ENCODE peak calls at places on chromosomes 16 and 17, in seven cellular contexts. Z is thyroid gland, B is skeletal muscle cell, L is SJCRH30, G is astrocyte, S is transverse colon, C is fibroblast of the aortic adventitia. T is an unnamed sample.

GRCh38 chr17:34242553-34242952 is 12.5 kb upstream of the CCL2 start:
- DNase-seq in S (no peak), Z (no peak), C (no peak), B (no peak), L (no peak), G (no peak), T (no peak)

GRCh38 chr16:66925322-66925840 is at the start of gene RRAD:
- DNase-seq in B (no peak), S (peak), G (no peak), L (no peak), Z (no peak), C (peak), T (no peak)

GRCh38 chr17:78812849-78813248 is 27.8 kb downstream of the USP36 start:
- DNase-seq in G (no peak), L (no peak), S (no peak), B (no peak), Z (no peak), C (peak), T (no peak)

GRCh38 chr17:77610980-77611641 is 347.4 kb upstream of the TNRC6C start:
- DNase-seq in C (peak), B (no peak), Z (no peak), S (no peak), G (no peak), L (no peak), T (no peak)

GRCh38 chr16:82638095-82638798 is 11.5 kb downstream of the CDH13 start:
- DNase-seq in Z (no peak), C (peak), S (no peak), B (peak), G (peak), L (no peak), T (peak)

GRCh38 chr17:29682054-29682453 is 59.3 kb upstream of the CORO6 start:
- DNase-seq in L (peak), G (no peak), C (no peak), S (no peak), Z (no peak), B (no peak), T (no peak)

GRCh38 chr16:81700071-81700779 is 78.9 kb upstream of the PLCG2 start:
- DNase-seq in B (no peak), L (no peak), Z (no peak), G (peak), S (no peak), C (no peak), T (no peak)

GRCh38 chr16:28822520-28823290 is at the start of gene ATXN2L:
- DNase-seq in L (peak), C (peak), B (peak), Z (peak), S (peak), G (peak), T (peak)

GRCh38 chr16:87897563-87898505 is 28.5 kb upstream of the SLC7A5 start:
- DNase-seq in C (no peak), S (no peak), G (no peak), Z (no peak), L (no peak), B (no peak), T (no peak)

GRCh38 chr17:50620237-50620636 is 14.4 kb upstream of the ABCC3 start:
- DNase-seq in C (no peak), G (no peak), S (no peak), L (no peak), B (no peak), Z (no peak), T (no peak)

GRCh38 chr16:4404967-4405696 is 11.3 kb downstream of the CORO7 start:
- DNase-seq in C (no peak), S (no peak), G (no peak), Z (no peak), L (no peak), B (no peak), T (no peak)

GRCh38 chr16:67301080-67301757 is 21.9 kb downstream of the PLEKHG4 start:
- DNase-seq in Z (peak), L (peak), S (no peak), G (no peak), C (peak), B (no peak), T (no peak)

GRCh38 chr17:73432624-73433190 is 120.9 kb upstream of the CDC42EP4 start:
- DNase-seq in Z (no peak), C (no peak), B (no peak), S (no peak), L (no peak), G (no peak), T (no peak)

GRCh38 chr17:57466042-57466471 is 209.7 kb downstream of the MSI2 start:
- DNase-seq in L (no peak), B (no peak), S (no peak), C (no peak), Z (no peak), G (no peak), T (no peak)

GRCh38 chr16:43294-43693 is 10.1 kb downstream of the POLR3K start:
- DNase-seq in G (no peak), Z (no peak), C (no peak), S (no peak), L (no peak), B (no peak), T (no peak)

GRCh38 chr16:60225541-60225940 is 1491.4 kb upstream of the GOT2 start:
- DNase-seq in S (no peak), C (no peak), B (no peak), L (no peak), Z (no peak), G (no peak), T (no peak)

GRCh38 chr17:48542956-48543853 is 1.7 kb downstream of the HOXB2 start:
- DNase-seq in G (no peak), L (peak), C (peak), Z (peak), B (no peak), S (peak), T (peak)

GRCh38 chr16:24070851-24071250 is 185.3 kb upstream of the CACNG3 start:
- DNase-seq in C (no peak), L (peak), G (peak), Z (no peak), B (no peak), S (no peak), T (no peak)

GRCh38 chr17:19409509-19409908 is 1.5 kb upstream of the RNF112 start:
- DNase-seq in C (peak), Z (no peak), B (peak), G (peak), S (no peak), L (no peak), T (peak)

GRCh38 chr17:45775576-45776011 is 8.5 kb upstream of the CRHR1 start:
- DNase-seq in C (no peak), G (no peak), S (peak), B (no peak), Z (peak), L (no peak), T (no peak)

GRCh38 chr17:28953444-28954118 is 2.3 kb upstream of the PHF12 start:
- DNase-seq in G (no peak), S (peak), B (no peak), Z (peak), C (peak), L (peak), T (peak)

GRCh38 chr17:33049781-33050414 is 58.3 kb downstream of the SPACA3 start:
- DNase-seq in S (peak), C (peak), G (peak), L (peak), B (no peak), Z (peak), T (peak)

GRCh38 chr17:34306466-34306865 is 12.8 kb upstream of the CCL8 start:
- DNase-seq in S (no peak), Z (peak), C (peak), G (peak), B (peak), L (peak), T (peak)

GRCh38 chr17:21539146-21539545 is 153.2 kb upstream of the KCNJ18 start:
- DNase-seq in S (no peak), L (no peak), G (peak), C (peak), Z (no peak), B (no peak), T (peak)

GRCh38 chr17:77836557-77837041 is 121.9 kb upstream of the TNRC6C start:
- DNase-seq in G (peak), C (peak), B (peak), L (no peak), S (no peak), Z (no peak), T (peak)

GRCh38 chr17:72164340-72164739 is 43.5 kb downstream of the SOX9 start:
- DNase-seq in C (no peak), Z (no peak), G (no peak), B (no peak), L (no peak), S (no peak), T (peak)

GRCh38 chr16:4936991-4937781 is at the start of gene PPL:
- DNase-seq in G (no peak), Z (peak), C (no peak), B (no peak), S (peak), L (no peak), T (peak)

GRCh38 chr17:43702636-43703035 is 40.9 kb upstream of the MEOX1 start:
- DNase-seq in Z (no peak), L (peak), B (no peak), S (no peak), G (no peak), C (no peak), T (no peak)

GRCh38 chr16:27759301-27759871 is 209.4 kb downstream of the KATNIP start:
- DNase-seq in B (no peak), S (no peak), G (peak), Z (no peak), C (peak), L (no peak), T (peak)

GRCh38 chr16:83968891-83969672 is 1.0 kb downstream of the NECAB2 start:
- DNase-seq in C (no peak), B (no peak), L (no peak), S (no peak), Z (no peak), G (no peak), T (no peak)
- H3K4me3 ChIP-seq in C (no peak), B (peak), L (no peak), S (no peak), Z (no peak), G (no peak), T (no peak)

DNA sequence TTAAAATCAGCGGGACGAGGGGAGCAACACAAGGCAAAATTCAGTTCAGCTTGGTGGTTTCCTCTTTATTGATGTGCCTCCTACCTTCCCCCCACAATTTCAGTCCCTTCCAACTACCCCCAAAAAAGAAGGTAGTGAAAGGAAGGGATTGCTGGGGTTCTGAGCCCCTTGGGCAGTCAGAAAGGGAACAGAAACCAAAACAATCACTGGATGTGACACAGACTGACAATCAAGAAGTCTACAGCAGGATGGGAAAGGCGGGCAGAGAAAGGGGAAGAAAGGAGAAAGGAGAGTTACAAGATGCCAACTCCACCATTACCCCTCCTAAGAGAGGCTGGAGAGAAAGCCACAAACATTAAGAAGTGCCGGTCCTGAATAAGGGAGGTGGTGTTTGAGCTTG is 1.1 kb upstream of the PHF23 start:
- DNase-seq in L (no peak), G (no peak), C (no peak), S (no peak), B (no peak), Z (no peak), T (no peak)
- H3K4me3 ChIP-seq in L (peak), G (peak), C (peak), S (peak), B (peak), Z (no peak), T (no peak)

DNA sequence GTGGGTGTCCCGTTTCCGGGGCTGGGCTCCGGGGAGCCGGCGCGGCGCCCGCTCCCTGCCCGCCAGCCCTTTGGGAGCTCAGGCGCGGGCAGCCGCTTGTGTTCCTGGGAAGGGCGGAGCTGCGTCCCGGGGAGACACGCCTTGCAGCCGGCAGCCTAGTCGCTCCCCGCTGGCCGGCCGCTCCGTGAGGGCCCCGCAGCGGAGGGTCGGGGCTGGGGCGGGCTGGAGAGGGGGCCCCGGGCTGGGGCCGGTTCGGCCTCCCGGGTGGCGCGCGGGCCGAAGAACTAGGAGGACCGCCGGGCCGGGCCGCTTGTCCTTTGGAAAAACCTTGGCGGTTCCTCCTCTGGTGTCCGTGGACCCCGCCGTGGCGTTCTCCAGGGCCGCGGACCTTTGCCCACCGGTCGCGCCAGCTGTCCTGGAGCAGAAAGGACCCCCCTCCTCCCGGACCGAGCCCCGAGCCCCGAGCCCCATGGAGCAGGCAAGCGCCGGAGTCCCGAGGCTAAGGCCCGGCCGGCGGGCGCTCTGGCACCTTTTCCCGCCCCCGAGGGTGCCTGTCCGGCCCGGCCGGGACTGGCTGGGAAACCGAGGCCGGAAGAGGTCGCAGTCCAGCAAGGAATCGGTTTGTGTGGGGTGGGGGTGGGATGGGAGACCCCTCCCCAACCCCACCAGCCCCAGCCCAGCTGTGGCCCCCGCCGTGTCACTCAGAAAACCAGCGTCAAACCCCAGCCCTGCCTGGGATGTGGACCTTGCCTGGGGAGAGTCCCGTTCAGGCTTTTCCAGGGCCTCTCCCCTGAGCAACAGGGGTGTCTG is 6.8 kb upstream of the TBC1D3B start:
- DNase-seq in L (no peak), B (no peak), S (peak), G (peak), C (peak), Z (peak), T (peak)
- H3K4me3 ChIP-seq in L (no peak), B (peak), S (peak), G (peak), C (peak), Z (peak), T (peak)

GRCh38 chr16:56626685-56627084 is 1.1 kb downstream of the MT1E start:
- DNase-seq in G (no peak), C (no peak), L (no peak), B (no peak), Z (no peak), S (no peak), T (no peak)
- H3K4me3 ChIP-seq in G (peak), C (peak), L (no peak), B (peak), Z (no peak), S (peak), T (peak)

DNA sequence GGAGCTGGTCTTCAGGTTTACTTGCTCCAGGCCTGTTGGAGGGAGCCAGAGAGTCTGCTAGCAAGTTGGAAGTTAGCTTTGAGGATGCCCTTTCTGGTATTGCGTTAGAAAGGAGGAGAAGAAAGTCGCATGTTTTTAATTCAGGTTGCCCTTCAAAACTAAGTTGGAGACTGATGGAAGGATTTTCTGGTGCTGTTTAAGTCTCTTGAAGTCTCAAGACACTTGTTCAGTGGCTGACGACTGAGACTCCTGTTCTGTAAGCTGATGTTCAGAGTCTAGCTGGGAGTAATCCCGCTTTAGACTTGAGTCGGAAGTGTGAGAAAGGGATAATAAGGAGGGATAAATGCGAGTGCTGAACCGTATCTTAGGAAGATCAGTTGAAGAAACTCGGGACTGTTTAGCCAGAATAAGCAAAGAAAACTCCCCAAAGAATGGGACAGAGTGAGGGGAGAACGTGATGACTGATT is 740 bp downstream of the AATF start:
- DNase-seq in S (no peak), Z (no peak), B (no peak), C (no peak), G (peak), L (no peak), T (peak)
- H3K4me3 ChIP-seq in S (peak), Z (peak), B (peak), C (peak), G (peak), L (peak), T (peak)

GRCh38 chr16:10949424-10949970 is 5.1 kb downstream of the CLEC16A start:
- DNase-seq in Z (peak), S (peak), C (peak), B (no peak), G (peak), L (no peak), T (no peak)
- H3K4me3 ChIP-seq in Z (no peak), S (no peak), C (no peak), B (no peak), G (no peak), L (no peak), T (no peak)

GRCh38 chr17:82370471-82371332 is 863 bp upstream of the UTS2R start:
- DNase-seq in G (no peak), S (peak), Z (no peak), C (peak), L (peak), B (no peak), T (no peak)

GRCh38 chr17:82365586-82366295 is 5.8 kb upstream of the UTS2R start:
- DNase-seq in G (no peak), Z (no peak), C (no peak), B (no peak), S (no peak), L (no peak), T (no peak)

GRCh38 chr17:82369211-82369610 is 2.4 kb upstream of the UTS2R start:
- DNase-seq in B (no peak), G (no peak), S (no peak), C (no peak), Z (peak), L (no peak), T (no peak)

GRCh38 chr17:82366749-82367148 is 4.8 kb upstream of the UTS2R start:
- DNase-seq in B (no peak), Z (no peak), G (no peak), L (no peak), S (peak), C (no peak), T (no peak)

GRCh38 chr17:82367724-82368524 is 3.6 kb upstream of the UTS2R start:
- DNase-seq in B (no peak), G (no peak), L (peak), Z (no peak), S (no peak), C (no peak), T (no peak)
- H3K4me3 ChIP-seq in B (no peak), G (no peak), L (peak), Z (no peak), S (no peak), C (no peak), T (no peak)

GRCh38 chr17:64025732-64026294 is 5.4 kb upstream of the ICAM2 start:
- DNase-seq in S (peak), B (peak), Z (peak), L (peak), G (peak), C (peak), T (peak)
- H3K4me3 ChIP-seq in S (no peak), B (no peak), Z (no peak), L (no peak), G (no peak), C (no peak), T (no peak)

DNA sequence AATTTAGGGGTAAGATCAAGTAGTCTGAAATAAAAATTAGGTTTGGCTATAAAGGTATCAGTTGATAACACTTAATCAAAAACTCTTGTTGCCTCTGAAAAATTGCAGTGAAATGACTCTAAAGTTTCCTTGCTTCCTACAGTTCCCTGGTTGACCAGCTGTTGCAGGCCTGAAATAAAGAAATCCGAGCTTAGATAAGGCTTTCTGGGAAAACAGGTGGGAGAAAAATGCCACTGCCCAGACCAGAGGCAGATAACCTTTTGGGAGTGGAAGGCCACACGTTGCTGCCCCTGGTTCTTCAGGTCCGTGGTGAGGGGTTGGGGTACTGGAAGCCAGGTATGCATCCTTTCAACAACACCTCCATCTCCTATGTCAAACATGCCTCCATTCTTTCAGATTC is 111.3 kb downstream of the HS3ST3A1 start:
- DNase-seq in C (no peak), S (no peak), L (peak), G (no peak), Z (no peak), B (no peak), T (no peak)
- H3K4me3 ChIP-seq in C (no peak), S (no peak), L (no peak), G (no peak), Z (no peak), B (no peak), T (no peak)

GRCh38 chr17:75723201-75723930 is 2.1 kb downstream of the ITGB4 start:
- DNase-seq in G (no peak), L (peak), B (no peak), C (no peak), Z (no peak), S (peak), T (peak)

GRCh38 chr17:75722542-75723095 is 1.4 kb downstream of the ITGB4 start:
- DNase-seq in C (no peak), Z (no peak), L (no peak), S (no peak), G (no peak), B (no peak), T (no peak)

GRCh38 chr17:75720656-75721462 is at the start of gene ITGB4:
- DNase-seq in L (peak), C (no peak), Z (peak), G (no peak), S (peak), B (no peak), T (peak)

GRCh38 chr17:75721463-75722011 is 278 bp downstream of the ITGB4 start:
- DNase-seq in C (no peak), Z (peak), B (no peak), L (no peak), G (no peak), S (peak), T (no peak)

DNA sequence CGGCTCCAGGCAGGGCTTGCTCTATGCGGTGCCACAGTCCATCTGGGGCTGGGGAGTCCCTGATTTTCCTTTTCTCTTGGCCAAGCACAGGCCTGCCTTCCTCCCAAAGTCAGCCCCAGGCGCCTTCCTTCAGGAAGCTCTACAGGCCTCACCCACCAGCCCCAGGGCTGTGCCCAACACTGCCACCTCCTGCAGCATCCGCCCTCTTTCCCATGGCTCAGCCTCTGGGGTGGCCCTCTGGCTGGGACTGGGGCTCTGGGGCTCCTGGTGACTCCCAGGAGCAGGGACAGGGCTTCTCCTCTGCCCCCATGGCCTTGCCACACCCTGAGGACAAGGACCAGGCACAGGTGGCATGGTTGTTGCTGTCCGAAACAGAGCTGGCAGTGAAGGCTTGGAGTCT is 817 bp downstream of the ITGB4 start:
- DNase-seq in L (no peak), Z (no peak), B (no peak), S (peak), C (no peak), G (no peak), T (no peak)
- H3K4me3 ChIP-seq in L (no peak), Z (no peak), B (no peak), S (peak), C (no peak), G (no peak), T (peak)

T was measured in bronchial epithelial cell.